ENCODE peak calls at places on chromosomes 3 and 15, in seven cellular contexts. K is mesenchymal stem cell; E is AG10803; D is CD4-positive, alpha-beta memory T cell; I is OCI-LY7; X is spleen; L is lower leg skin. C is an unnamed sample.

GRCh38 chr3:196740476-196741400 is 1.1 kb downstream of the PAK2 start:
- DNase-seq in K (peak), X (peak), I (peak), D (peak), L (no peak), E (peak), C (peak)

GRCh38 chr3:73549071-73549600 is 75.6 kb downstream of the PDZRN3 start:
- DNase-seq in D (no peak), X (no peak), L (no peak), K (no peak), I (no peak), E (no peak), C (no peak)

GRCh38 chr15:27418729-27419128 is 447.7 kb downstream of the GABRG3 start:
- DNase-seq in E (peak), I (peak), K (no peak), L (no peak), D (no peak), X (no peak), C (no peak)

GRCh38 chr15:41512078-41512394 is 1.6 kb downstream of the LTK start:
- DNase-seq in L (no peak), D (no peak), E (no peak), K (no peak), X (no peak), I (no peak), C (no peak)

GRCh38 chr15:63069616-63069952 is 27.0 kb downstream of the TPM1 start:
- DNase-seq in X (no peak), E (no peak), I (no peak), K (peak), L (no peak), D (no peak), C (no peak)

GRCh38 chr3:49649576-49649975 is 24.6 kb upstream of the APEH start:
- DNase-seq in I (no peak), K (peak), E (no peak), L (no peak), X (no peak), D (no peak), C (no peak)

GRCh38 chr3:184562875-184563568 is 1.4 kb downstream of the EPHB3 start:
- DNase-seq in D (no peak), E (peak), K (peak), L (no peak), I (no peak), X (no peak), C (no peak)

GRCh38 chr3:123297627-123297899 is 95.8 kb downstream of the SEC22A start:
- DNase-seq in D (no peak), E (no peak), L (no peak), X (peak), I (no peak), K (no peak), C (no peak)

GRCh38 chr3:172254542-172254941 is 193.7 kb downstream of the GHSR start:
- DNase-seq in K (no peak), D (no peak), X (no peak), I (no peak), E (no peak), L (no peak), C (no peak)

GRCh38 chr3:8745619-8746370 is 12.2 kb downstream of the CAV3 start:
- DNase-seq in K (no peak), D (no peak), E (no peak), L (no peak), I (no peak), X (no peak), C (no peak)

GRCh38 chr3:137065381-137065780 is 107.6 kb downstream of the IL20RB start:
- DNase-seq in E (no peak), D (no peak), I (no peak), L (no peak), X (no peak), K (no peak), C (no peak)

GRCh38 chr3:41144631-41145030 is 54.7 kb upstream of the CTNNB1 start:
- DNase-seq in K (no peak), I (no peak), E (no peak), X (no peak), L (no peak), D (no peak), C (no peak)

GRCh38 chr15:88652456-88653199 is 13.8 kb downstream of the ISG20 start:
- DNase-seq in X (peak), L (no peak), D (no peak), K (no peak), I (no peak), E (no peak), C (no peak)

GRCh38 chr15:81029416-81030367 is 29.0 kb downstream of the TLNRD1 start:
- DNase-seq in X (no peak), L (no peak), D (no peak), I (peak), E (peak), K (no peak), C (peak)

GRCh38 chr15:48631191-48631770 is 14.2 kb downstream of the FBN1 start:
- DNase-seq in K (no peak), D (no peak), L (no peak), I (no peak), E (no peak), X (no peak), C (no peak)
- H3K4me3 ChIP-seq in K (no peak), D (no peak), L (no peak), I (no peak), E (no peak), X (no peak), C (no peak)

GRCh38 chr3:186417791-186418190 is 55.8 kb upstream of the DGKG start:
- DNase-seq in K (peak), I (no peak), X (no peak), D (no peak), E (peak), L (no peak), C (peak)

GRCh38 chr3:186411994-186412393 is 50.0 kb upstream of the DGKG start:
- DNase-seq in L (peak), E (no peak), K (no peak), I (no peak), X (no peak), D (no peak), C (no peak)

GRCh38 chr3:186411089-186411488 is 49.1 kb upstream of the DGKG start:
- DNase-seq in K (no peak), I (no peak), E (no peak), L (no peak), X (no peak), D (no peak), C (no peak)

GRCh38 chr3:186414735-186415419 is 52.8 kb upstream of the DGKG start:
- DNase-seq in K (peak), E (peak), L (no peak), D (no peak), I (no peak), X (no peak), C (peak)

DNA sequence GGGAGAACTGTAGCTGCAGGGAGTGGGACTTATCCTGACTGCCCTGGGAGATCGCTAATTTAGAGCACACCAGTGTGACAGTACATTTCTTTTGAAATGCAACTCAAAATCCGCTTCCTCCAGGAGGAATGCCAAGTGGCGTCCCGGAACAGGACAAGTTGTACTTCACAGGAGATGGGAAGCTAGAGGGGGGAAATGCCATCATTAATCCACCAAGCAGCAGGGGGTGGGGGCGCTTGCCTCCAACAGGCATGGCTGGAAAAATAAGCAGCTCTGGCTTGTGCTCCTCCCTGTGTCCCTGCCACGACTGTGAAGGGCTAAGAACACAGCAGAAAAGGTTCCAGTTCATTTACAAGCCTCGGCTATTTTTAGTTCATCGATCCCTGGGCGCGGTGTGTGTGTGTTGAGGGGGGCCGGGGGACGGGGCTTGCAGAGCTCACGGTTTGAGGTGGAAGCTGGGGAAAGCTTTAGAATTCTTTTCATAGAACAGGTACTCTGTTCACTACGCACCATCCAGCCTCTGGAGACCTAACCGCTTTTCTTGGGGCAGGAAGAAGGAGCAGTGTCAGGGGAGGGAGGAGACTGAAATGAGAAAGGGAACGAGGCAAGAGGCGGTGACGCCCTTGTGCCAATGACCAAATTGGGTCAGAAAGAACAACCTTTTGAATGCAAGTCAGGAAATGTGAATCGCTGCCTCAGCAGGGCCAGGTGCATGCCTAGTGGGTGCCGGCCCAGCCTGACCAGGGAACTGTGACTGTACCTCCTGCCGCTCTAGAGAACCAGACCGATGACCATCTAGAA is 51.8 kb upstream of the DGKG start:
- DNase-seq in X (peak), K (peak), D (peak), L (peak), I (no peak), E (peak), C (no peak)
- H3K4me3 ChIP-seq in X (peak), K (peak), D (no peak), L (no peak), I (peak), E (peak), C (peak)

DNA sequence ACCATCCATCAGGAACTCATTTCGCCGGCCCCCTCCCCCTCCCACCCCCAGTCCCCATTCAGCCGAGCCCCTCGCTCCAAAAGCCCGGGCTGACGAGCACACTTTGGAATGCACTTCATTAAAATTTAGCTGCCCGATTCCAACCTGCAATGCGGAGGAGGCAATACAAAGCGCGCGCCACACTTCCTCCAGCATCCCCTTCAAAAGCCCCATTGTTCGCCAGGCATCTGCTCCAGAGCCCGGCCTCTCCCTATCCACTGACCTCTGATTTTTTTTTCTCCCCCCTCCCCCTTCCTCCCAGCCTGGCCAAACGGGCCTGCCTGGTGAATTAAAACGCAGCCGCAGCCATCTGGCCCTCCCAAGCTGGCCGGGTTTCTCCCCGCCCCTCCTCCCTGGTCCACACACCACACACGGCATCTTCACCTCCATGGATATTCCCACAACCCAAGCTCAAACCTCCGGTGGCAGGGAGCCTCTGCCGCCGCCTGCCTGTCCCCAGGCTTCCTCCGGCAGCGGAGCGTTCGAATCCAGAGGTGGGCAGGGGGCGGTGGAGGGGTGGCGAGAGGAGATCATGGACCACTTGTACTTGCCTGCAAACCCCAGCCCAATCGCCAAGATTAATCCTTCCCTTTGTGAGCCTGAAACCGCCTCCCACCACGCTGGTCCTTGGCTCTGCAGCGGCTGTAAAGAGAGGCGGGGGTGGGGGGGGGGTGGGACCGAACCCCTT is 441.3 kb downstream of the MAGI1 start:
- DNase-seq in E (peak), D (no peak), X (no peak), K (no peak), I (no peak), L (no peak), C (no peak)
- H3K4me3 ChIP-seq in E (peak), D (no peak), X (no peak), K (peak), I (no peak), L (no peak), C (peak)

GRCh38 chr15:89750560-89751542 is at the start of gene MESP1:
- DNase-seq in E (peak), L (peak), D (peak), X (peak), K (peak), I (peak), C (peak)

GRCh38 chr15:89747708-89748682 is 3.1 kb downstream of the MESP1 start:
- DNase-seq in L (no peak), D (no peak), X (no peak), E (no peak), I (no peak), K (no peak), C (no peak)

GRCh38 chr15:89749951-89750559 is 994 bp downstream of the MESP1 start:
- DNase-seq in K (no peak), X (no peak), D (no peak), I (no peak), E (no peak), L (no peak), C (no peak)

GRCh38 chr15:89749526-89749925 is 1.5 kb downstream of the MESP1 start:
- DNase-seq in D (no peak), K (no peak), X (no peak), I (no peak), E (no peak), L (no peak), C (no peak)

GRCh38 chr15:89749059-89749458 is 2.0 kb downstream of the MESP1 start:
- DNase-seq in L (no peak), E (no peak), D (no peak), I (no peak), X (no peak), K (no peak), C (no peak)
- H3K4me3 ChIP-seq in L (no peak), E (no peak), D (no peak), I (no peak), X (no peak), K (no peak), C (no peak)

GRCh38 chr3:185585862-185586643 is at the start of gene SENP2:
- DNase-seq in I (peak), D (peak), X (peak), K (peak), E (peak), L (peak), C (peak)

GRCh38 chr3:185583925-185584324 is 2.2 kb upstream of the SENP2 start:
- DNase-seq in E (no peak), X (no peak), I (no peak), L (no peak), K (no peak), D (no peak), C (no peak)

GRCh38 chr3:185585523-185585861 is 603 bp upstream of the SENP2 start:
- DNase-seq in E (no peak), L (no peak), X (no peak), K (no peak), I (no peak), D (no peak), C (no peak)

GRCh38 chr3:185582871-185583270 is 3.2 kb upstream of the SENP2 start:
- DNase-seq in D (peak), K (no peak), I (no peak), X (no peak), L (no peak), E (no peak), C (no peak)

GRCh38 chr3:185584681-185585080 is 1.4 kb upstream of the SENP2 start:
- DNase-seq in K (no peak), I (no peak), D (no peak), L (no peak), E (no peak), X (no peak), C (no peak)
- H3K4me3 ChIP-seq in K (no peak), I (no peak), D (no peak), L (no peak), E (no peak), X (no peak), C (no peak)

GRCh38 chr15:72671531-72671930 is 14.5 kb downstream of the HIGD2B start:
- DNase-seq in K (no peak), E (no peak), D (no peak), X (no peak), L (no peak), I (no peak), C (no peak)
- H3K4me3 ChIP-seq in K (no peak), E (no peak), D (no peak), X (no peak), L (no peak), I (no peak), C (no peak)

DNA sequence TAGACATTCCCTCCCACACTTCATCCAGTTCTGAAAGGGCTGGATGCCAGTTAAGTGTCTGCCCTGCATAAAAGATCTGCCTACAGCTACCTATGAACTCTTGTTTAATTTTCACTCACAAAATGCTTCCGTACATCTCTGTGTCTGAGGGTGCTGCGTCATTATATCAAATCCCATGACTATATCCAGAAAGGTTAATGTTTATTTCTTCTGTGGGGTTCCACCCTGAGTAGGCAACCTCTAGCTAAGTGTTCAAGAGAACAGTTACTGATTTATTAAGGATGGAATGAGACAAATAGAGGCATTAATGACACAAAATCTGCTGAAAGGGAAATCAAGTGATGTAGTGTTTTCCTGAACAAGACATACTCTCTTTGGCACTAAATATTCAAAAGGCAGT is 220.2 kb downstream of the MTHFS start:
- DNase-seq in I (no peak), E (no peak), K (no peak), X (no peak), L (no peak), D (no peak), C (no peak)
- H3K4me3 ChIP-seq in I (no peak), E (no peak), K (no peak), X (no peak), L (no peak), D (no peak), C (no peak)

GRCh38 chr3:129313415-129313982 is 34.8 kb downstream of the HMCES start:
- DNase-seq in K (no peak), D (peak), I (peak), X (no peak), E (peak), L (no peak), C (peak)

GRCh38 chr3:129311054-129311902 is 32.6 kb downstream of the HMCES start:
- DNase-seq in D (no peak), X (no peak), K (no peak), E (no peak), L (no peak), I (no peak), C (no peak)

GRCh38 chr3:129312021-129312639 is 33.5 kb downstream of the HMCES start:
- DNase-seq in L (no peak), X (no peak), E (no peak), D (no peak), I (no peak), K (peak), C (no peak)

GRCh38 chr3:129313983-129314756 is 35.5 kb downstream of the HMCES start:
- DNase-seq in L (no peak), E (peak), I (peak), D (peak), X (no peak), K (peak), C (peak)

DNA sequence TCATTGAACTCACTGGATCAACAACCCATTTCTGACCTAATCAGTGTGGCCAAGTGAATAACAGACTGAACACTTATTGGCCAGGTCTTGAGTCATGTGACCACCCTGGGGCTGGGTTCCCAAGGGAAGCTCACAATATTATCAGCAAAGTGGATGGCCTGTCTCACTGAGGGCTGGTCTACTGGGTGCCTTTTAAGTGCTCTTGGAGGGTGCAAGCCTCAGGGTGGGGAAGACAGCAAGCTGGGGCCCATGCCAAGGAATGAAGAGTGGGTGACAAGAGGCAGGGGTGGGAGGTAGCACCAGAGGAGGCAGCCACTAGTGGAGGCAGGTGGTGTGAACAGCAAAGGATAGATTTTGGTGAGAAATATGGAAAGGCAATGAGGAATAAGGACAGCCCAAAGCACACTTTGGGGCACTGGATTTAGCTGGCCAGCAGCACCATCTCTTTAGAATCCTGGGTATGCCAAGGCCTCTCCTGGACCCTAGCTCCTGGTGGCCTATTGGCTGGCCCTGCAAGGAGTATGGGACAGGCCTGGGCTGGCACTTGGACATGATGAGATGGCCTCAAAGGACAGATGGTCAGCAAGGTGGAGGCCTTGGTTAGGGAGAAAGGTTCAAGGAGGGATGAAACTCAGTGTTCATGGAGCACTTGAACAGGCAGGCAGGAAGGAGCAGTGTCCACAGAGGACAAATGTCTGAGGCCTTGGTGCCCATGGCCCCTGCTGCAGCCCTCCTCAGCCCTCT is 34.2 kb downstream of the HMCES start:
- DNase-seq in X (no peak), D (no peak), K (peak), I (peak), E (peak), L (no peak), C (peak)
- H3K4me3 ChIP-seq in X (no peak), D (no peak), K (no peak), I (no peak), E (no peak), L (no peak), C (no peak)

C was measured in choroid plexus epithelial cell.